ENCODE peak calls at places on chromosome 9, in nine cellular contexts. T is suprapubic skin, Q is HCT116, C is vagina, P is A549, B is uterus, S is prostate gland, D is IMR-90, X is ovary. J is an unnamed sample.

GRCh38 chr9:120386390-120387131 is 193.4 kb downstream of the CDK5RAP2 start:
- DNase-seq in T (no peak), Q (no peak), C (no peak), P (no peak), B (no peak), S (peak; percentile 46), D (no peak), X (no peak), J (peak; percentile 62)

GRCh38 chr9:37929441-37929895 is 25.5 kb upstream of the SLC25A51 start:
- DNase-seq in T (no peak), Q (peak; percentile 58), C (no peak), P (no peak), B (peak; percentile 28), S (no peak), D (peak; percentile 66), X (no peak), J (no peak)

GRCh38 chr9:78609471-78609870 is 312.5 kb downstream of the PSAT1 start:
- DNase-seq in T (no peak), Q (no peak), C (no peak), P (no peak), B (no peak), S (no peak), D (no peak), X (no peak), J (no peak)

GRCh38 chr9:109745335-109746283 is 34.4 kb upstream of the PALM2AKAP2 start:
- DNase-seq in T (no peak), Q (no peak), C (no peak), P (no peak), B (peak; percentile 73), S (peak; percentile 81), D (peak; percentile 75), X (no peak), J (no peak)

GRCh38 chr9:489198-490197 is 274.8 kb downstream of the DOCK8 start:
- DNase-seq in T (no peak), Q (no peak), C (no peak), P (peak; percentile 71), B (no peak), S (peak; percentile 43), D (no peak), X (no peak), J (peak; percentile 58)

GRCh38 chr9:93587651-93588347 is 11.4 kb downstream of the PHF2 start:
- DNase-seq in T (peak; percentile 75), Q (no peak), C (peak; percentile 79), P (no peak), B (no peak), S (no peak), D (no peak), X (no peak), J (no peak)

GRCh38 chr9:121233906-121234901 is 32.5 kb upstream of the RAB14 start:
- DNase-seq in T (no peak), Q (no peak), C (no peak), P (no peak), B (no peak), S (no peak), D (peak; percentile 81), X (no peak), J (no peak)

GRCh38 chr9:98230354-98230753 is 25.1 kb downstream of the TBC1D2 start:
- DNase-seq in T (no peak), Q (no peak), C (no peak), P (no peak), B (no peak), S (peak; percentile 70), D (no peak), X (no peak), J (no peak)

GRCh38 chr9:128881884-128882676 is at the start of the genes KYAT1 and LRRC8A:
- DNase-seq in T (peak; percentile 98), Q (peak; percentile 92), C (peak; percentile 98), P (peak; percentile 96), B (peak; percentile 96), S (peak; percentile 95), D (peak; percentile 93), X (peak; percentile 97), J (peak; percentile 98)

GRCh38 chr9:20658677-20659473 is 25.2 kb upstream of the FOCAD start:
- DNase-seq in T (no peak), Q (no peak), C (no peak), P (peak; percentile 31), B (no peak), S (no peak), D (no peak), X (no peak), J (no peak)

GRCh38 chr9:128192601-128193371 is 1.4 kb upstream of the CIZ1 start:
- DNase-seq in T (peak; percentile 94), Q (peak; percentile 95), C (no peak), P (peak; percentile 97), B (peak; percentile 85), S (peak; percentile 86), D (peak; percentile 60), X (peak; percentile 86), J (peak; percentile 87)

DNA sequence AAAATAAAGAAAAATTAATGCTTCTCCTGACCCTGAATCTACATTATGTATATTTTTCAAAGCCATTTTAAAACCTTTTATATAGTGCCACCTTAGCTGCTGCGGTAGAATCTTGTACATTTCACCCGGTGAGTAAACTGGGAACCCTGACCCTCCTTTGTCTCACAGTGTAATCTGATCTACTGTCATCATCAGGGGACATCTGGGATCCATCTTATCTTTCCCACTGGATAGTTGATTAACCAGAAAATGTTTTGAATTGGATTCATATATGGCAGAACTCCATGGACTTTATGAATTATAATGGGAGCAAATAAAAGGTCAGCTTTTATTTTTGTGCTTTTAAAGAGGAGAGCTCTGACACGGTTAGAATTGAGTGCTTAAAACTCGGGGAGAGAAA is 95.0 kb downstream of the ADAMTSL1 start:
- DNase-seq in T (no peak), Q (no peak), C (no peak), P (no peak), B (no peak), S (no peak), D (peak; percentile 46), X (no peak), J (no peak)
- H3K27ac ChIP-seq in T (no peak overlapping the region), Q (no peak overlapping the region), C (no peak overlapping the region), P (no peak overlapping the region), B (peak overlapping the region; percentile 46), S (no peak overlapping the region), D (no peak overlapping the region), X (no peak overlapping the region), J (no peak overlapping the region)

DNA sequence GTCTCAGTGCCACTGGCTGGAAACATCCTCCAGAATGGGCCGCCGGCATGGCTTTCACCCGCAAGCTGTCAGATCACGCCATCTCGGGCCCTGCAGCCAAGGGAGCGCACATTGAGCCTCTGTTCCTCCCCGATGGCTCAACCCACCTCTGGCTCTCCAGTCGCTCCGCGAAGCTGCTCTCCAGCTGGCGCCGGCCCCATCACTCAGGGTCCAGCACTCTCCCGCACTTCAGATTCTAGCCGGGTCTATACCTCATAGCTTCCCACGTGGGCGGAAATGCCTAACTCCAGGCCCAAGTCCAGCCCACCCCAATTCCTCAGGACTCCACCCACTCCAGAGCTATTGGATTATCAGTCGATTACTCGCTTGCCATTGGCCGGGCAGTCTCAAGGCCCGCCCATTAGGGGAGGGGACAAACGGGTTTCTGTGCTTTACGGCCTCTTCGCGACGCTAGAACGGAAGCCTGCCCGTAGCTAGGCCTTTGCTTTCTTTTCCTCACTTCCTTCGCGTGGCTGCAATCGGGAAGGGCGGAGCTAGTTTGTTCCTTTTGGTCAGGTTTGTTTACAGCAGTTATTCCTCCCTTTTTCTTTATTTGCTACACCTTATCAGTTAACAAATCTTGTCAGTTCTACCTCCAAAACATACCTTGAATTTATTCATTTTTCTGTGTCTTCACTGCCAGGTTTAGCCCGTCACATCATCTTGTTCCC is at the start of gene NOL6:
- DNase-seq in T (peak; percentile 98), Q (peak; percentile 99), C (peak; percentile 99), P (peak; percentile 99), B (peak; percentile 99), S (peak; percentile 97), D (peak; percentile 99), X (peak; percentile 98), J (peak; percentile 98)
- TF ChIP-seq POLR2A in T (peak; percentile 44), Q (peak; percentile 54), C (no peak), P (peak; percentile 70), B (peak; percentile 62), S (peak; percentile 53), D (peak; percentile 95), X (peak; percentile 81), J (peak; percentile 88)

DNA sequence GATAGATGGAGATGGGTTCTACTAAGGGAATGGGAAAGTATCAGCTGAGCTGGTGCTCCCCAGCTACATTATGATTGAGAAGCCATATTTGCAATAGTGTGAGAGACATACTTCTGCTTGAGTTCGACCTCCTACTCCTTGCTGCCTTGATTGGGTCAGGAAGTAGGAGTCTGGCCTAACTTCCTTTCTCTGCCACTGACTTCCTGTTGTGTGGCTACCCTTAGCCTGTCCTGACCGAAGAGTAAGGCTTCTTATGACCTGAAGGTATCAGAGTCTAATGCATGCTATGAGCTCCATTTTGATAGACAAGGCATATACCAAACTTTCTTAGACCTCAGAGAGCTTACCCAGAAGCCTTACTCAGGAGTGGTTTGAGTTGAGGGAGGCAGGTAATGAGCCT is 53.9 kb downstream of the OSTF1 start:
- DNase-seq in T (no peak), Q (no peak), C (no peak), P (no peak), B (no peak), S (no peak), D (no peak), X (no peak), J (no peak)
- H3K4me1 ChIP-seq in T (no peaks in the 10 kb centered on the region), Q (no peaks in the 10 kb centered on the region), C (no peaks in the 10 kb centered on the region), P (no peaks in the 10 kb centered on the region), B (no peaks in the 10 kb centered on the region), S (no peaks in the 10 kb centered on the region), D (no peaks in the 10 kb centered on the region), X (no peaks in the 10 kb centered on the region), J (no peaks in the 10 kb centered on the region)

DNA sequence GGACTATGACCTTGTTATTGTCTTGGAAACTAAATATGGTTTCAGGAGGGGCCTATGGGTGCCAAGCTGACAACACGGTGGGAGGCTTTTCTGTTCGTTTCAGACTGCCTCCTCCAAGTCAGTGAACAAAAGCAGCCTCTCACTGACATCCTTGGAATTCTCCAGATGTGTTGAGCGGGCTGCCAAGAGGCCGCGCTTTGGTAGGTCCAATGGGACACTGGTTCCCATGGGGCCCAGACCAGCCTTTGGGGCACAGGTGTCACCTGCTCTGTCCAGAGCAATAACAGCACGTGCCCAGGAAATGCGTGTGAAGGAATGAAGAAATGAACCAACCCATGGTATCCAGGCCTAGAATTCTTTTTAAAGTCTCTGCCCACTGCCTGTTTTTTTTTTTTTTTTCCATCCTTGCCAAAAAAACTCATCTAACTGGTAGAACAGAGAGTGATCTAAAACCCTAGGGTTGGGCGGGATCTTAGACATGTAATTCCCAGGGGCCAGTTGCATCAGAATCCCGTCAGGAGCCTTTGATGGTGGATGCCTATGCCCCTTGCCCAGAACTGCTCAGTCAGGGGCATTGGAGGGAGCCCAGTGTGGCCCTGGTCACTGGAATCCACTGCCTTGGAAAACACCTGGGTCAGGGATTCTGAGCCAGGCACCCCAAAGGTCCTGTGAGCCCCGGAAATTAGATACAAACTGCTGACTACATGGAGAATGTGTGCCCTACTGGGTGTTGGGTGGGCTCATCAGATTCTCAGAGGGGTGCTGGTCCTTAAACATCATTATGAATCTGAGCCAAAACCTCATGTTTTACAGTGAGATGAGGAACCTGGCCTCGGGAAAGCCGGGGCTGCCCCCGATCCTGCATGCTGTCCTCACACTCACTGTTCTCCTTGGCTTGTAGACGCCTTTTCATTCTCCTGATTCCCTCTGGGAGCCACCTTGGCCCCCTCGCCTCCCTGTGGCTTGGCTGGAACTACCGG is 60.1 kb downstream of the GTF3C4 start:
- DNase-seq in T (no peak), Q (no peak), C (no peak), P (no peak), B (no peak), S (no peak), D (no peak), X (no peak), J (no peak)
- H3K27ac ChIP-seq in T (peak overlapping the region; percentile 91), Q (no peak overlapping the region), C (peak overlapping the region; percentile 39), P (no peak overlapping the region), B (no peak overlapping the region), S (no peak overlapping the region), D (no peak overlapping the region), X (no peak overlapping the region), J (no peak overlapping the region)

J was measured in body of pancreas.